ENCODE peak calls at places on chromosomes 4 and X, in five cellular contexts. One of them, this sample, is unnamed.

GRCh38 chrX:154021131-154021611 is 1.5 kb upstream of the IRAK1 start:
- DNase-seq in HCT116: no peak
- DNase-seq in GM12878: no peak
- DNase-seq in HepG2: no peak
- DNase-seq in K562: peak; percentile 27
- DNase-seq in this sample: no peak

GRCh38 chrX:42466706-42467105 is 311.3 kb downstream of the PPP1R2C start:
- DNase-seq in HCT116: no peak
- DNase-seq in GM12878: no peak
- DNase-seq in HepG2: no peak
- DNase-seq in K562: no peak
- DNase-seq in this sample: no peak

GRCh38 chr4:176791591-176792347 is 953 bp downstream of the VEGFC start:
- DNase-seq in HCT116: no peak
- DNase-seq in HepG2: no peak
- DNase-seq in K562: no peak
- DNase-seq in GM12878: no peak
- DNase-seq in this sample: peak; percentile 58

GRCh38 chr4:72205831-72206230 is 174.0 kb downstream of the NPFFR2 start:
- DNase-seq in HCT116: no peak
- DNase-seq in GM12878: no peak
- DNase-seq in K562: no peak
- DNase-seq in HepG2: no peak
- DNase-seq in this sample: no peak

GRCh38 chr4:121950680-121951569 is 935 bp downstream of the TRPC3 start:
- DNase-seq in GM12878: no peak
- DNase-seq in HCT116: no peak
- DNase-seq in K562: peak; percentile 18
- DNase-seq in HepG2: no peak
- DNase-seq in this sample: peak; percentile 44

GRCh38 chr4:89119836-89120235 is 8.5 kb downstream of the TIGD2 start:
- DNase-seq in K562: no peak
- DNase-seq in HepG2: no peak
- DNase-seq in HCT116: no peak
- DNase-seq in GM12878: no peak
- DNase-seq in this sample: no peak

GRCh38 chr4:151315212-151315886 is 10.1 kb downstream of the SH3D19 start:
- DNase-seq in HCT116: peak; percentile 54
- DNase-seq in K562: no peak
- DNase-seq in GM12878: no peak
- DNase-seq in HepG2: peak; percentile 18
- DNase-seq in this sample: no peak

GRCh38 chr4:168550071-168550766 is 53.4 kb downstream of the PALLD start:
- DNase-seq in HCT116: no peak
- DNase-seq in GM12878: no peak
- DNase-seq in HepG2: no peak
- DNase-seq in K562: no peak
- DNase-seq in this sample: peak; percentile 28

GRCh38 chrX:45771114-45771513 is 570.4 kb upstream of the DIPK2B start:
- DNase-seq in HepG2: peak; percentile 51
- DNase-seq in HCT116: peak; percentile 77
- DNase-seq in K562: peak; percentile 6
- DNase-seq in GM12878: no peak
- DNase-seq in this sample: no peak

GRCh38 chrX:109270580-109271484 is 211.1 kb downstream of the GUCY2F start:
- DNase-seq in HCT116: peak; percentile 13
- DNase-seq in K562: no peak
- DNase-seq in HepG2: no peak
- DNase-seq in GM12878: peak; percentile 97
- DNase-seq in this sample: no peak

GRCh38 chr4:145217339-145217738 is 37.0 kb upstream of the OTUD4 start:
- DNase-seq in HCT116: no peak
- DNase-seq in HepG2: no peak
- DNase-seq in K562: no peak
- DNase-seq in GM12878: no peak
- DNase-seq in this sample: peak; percentile 49

GRCh38 chr4:151641983-151642382 is 118.8 kb downstream of the GATB start:
- DNase-seq in GM12878: no peak
- DNase-seq in HCT116: no peak
- DNase-seq in K562: no peak
- DNase-seq in HepG2: no peak
- DNase-seq in this sample: no peak

GRCh38 chrX:70527610-70528009 is 83.0 kb downstream of the DLG3 start:
- DNase-seq in HepG2: no peak
- DNase-seq in GM12878: no peak
- DNase-seq in K562: no peak
- DNase-seq in HCT116: no peak
- DNase-seq in this sample: no peak

GRCh38 chr4:85823295-85823694 is 348.3 kb downstream of the ARHGAP24 start:
- DNase-seq in HepG2: no peak
- DNase-seq in HCT116: peak; percentile 27
- DNase-seq in K562: no peak
- DNase-seq in GM12878: no peak
- DNase-seq in this sample: peak; percentile 35

GRCh38 chr4:20612313-20612712 is 87.9 kb upstream of the PACRGL start:
- DNase-seq in HepG2: no peak
- DNase-seq in GM12878: no peak
- DNase-seq in HCT116: no peak
- DNase-seq in K562: no peak
- DNase-seq in this sample: no peak

GRCh38 chrX:38538134-38538533 is 23.2 kb upstream of the TSPAN7 start:
- DNase-seq in K562: no peak
- DNase-seq in HepG2: no peak
- DNase-seq in GM12878: no peak
- DNase-seq in HCT116: no peak
- DNase-seq in this sample: no peak

GRCh38 chr4:26941951-26942350 is 81.3 kb downstream of the STIM2 start:
- DNase-seq in GM12878: no peak
- DNase-seq in HepG2: no peak
- DNase-seq in K562: peak; percentile 17
- DNase-seq in HCT116: no peak
- DNase-seq in this sample: no peak

GRCh38 chr4:4991541-4992099 is 27.6 kb downstream of the CYTL1 start:
- DNase-seq in GM12878: no peak
- DNase-seq in HepG2: no peak
- DNase-seq in HCT116: no peak
- DNase-seq in K562: no peak
- DNase-seq in this sample: no peak

GRCh38 chrX:136106920-136107534 is 40.3 kb upstream of the FHL1 start:
- DNase-seq in HCT116: no peak
- DNase-seq in GM12878: no peak
- DNase-seq in HepG2: no peak
- DNase-seq in K562: peak; percentile 44
- DNase-seq in this sample: no peak

GRCh38 chr4:3729885-3730226 is 36.3 kb upstream of the ADRA2C start:
- DNase-seq in HepG2: no peak
- DNase-seq in GM12878: no peak
- DNase-seq in K562: no peak
- DNase-seq in HCT116: no peak
- DNase-seq in this sample: peak; percentile 58
- TF ChIP-seq EZH2 in HepG2: no peak
- TF ChIP-seq EZH2 in GM12878: no peak
- TF ChIP-seq EZH2 in K562: no peak
- TF ChIP-seq EZH2 in HCT116: no peak
- TF ChIP-seq EZH2 in this sample: no peak

DNA sequence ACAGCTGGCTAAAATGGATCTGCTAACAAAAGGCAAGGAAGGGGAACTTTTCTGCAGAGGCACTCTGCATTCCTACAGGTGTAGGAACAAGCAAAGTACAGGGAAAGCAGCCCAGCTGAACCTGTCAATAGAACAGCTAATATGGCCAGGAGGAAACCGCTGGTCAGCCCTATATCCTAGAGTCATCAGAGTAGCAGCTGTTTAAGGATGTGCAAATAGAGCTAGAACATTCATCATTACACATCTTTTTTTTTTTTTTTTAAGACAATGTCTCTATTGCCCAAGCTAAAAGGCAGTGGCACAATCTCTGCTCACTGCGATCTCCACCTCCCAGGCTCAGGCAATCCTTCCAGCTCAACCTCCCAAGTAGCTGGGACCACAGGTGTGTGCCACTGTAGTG is 163.0 kb downstream of the BTC start:
- DNase-seq in GM12878: no peak
- DNase-seq in HepG2: no peak
- DNase-seq in K562: no peak
- DNase-seq in HCT116: no peak
- DNase-seq in this sample: no peak
- TF ChIP-seq REST in GM12878: no peak
- TF ChIP-seq REST in HepG2: no peak
- TF ChIP-seq REST in K562: no peak
- TF ChIP-seq REST in HCT116: no peak
- TF ChIP-seq REST in this sample: no peak

GRCh38 chr4:40804598-40804997 is 54.8 kb downstream of the NSUN7 start:
- DNase-seq in K562: no peak
- DNase-seq in GM12878: no peak
- DNase-seq in HepG2: no peak
- DNase-seq in HCT116: no peak
- DNase-seq in this sample: no peak
- H3K4me1 ChIP-seq in K562: no peaks in the 10 kb centered on the region
- H3K4me1 ChIP-seq in GM12878: peaks cover 1% of the 10 kb centered on the region
- H3K4me1 ChIP-seq in HepG2: peaks cover 12% of the 10 kb centered on the region
- H3K4me1 ChIP-seq in HCT116: no peaks in the 10 kb centered on the region
- H3K4me1 ChIP-seq in this sample: no peaks in the 10 kb centered on the region

DNA sequence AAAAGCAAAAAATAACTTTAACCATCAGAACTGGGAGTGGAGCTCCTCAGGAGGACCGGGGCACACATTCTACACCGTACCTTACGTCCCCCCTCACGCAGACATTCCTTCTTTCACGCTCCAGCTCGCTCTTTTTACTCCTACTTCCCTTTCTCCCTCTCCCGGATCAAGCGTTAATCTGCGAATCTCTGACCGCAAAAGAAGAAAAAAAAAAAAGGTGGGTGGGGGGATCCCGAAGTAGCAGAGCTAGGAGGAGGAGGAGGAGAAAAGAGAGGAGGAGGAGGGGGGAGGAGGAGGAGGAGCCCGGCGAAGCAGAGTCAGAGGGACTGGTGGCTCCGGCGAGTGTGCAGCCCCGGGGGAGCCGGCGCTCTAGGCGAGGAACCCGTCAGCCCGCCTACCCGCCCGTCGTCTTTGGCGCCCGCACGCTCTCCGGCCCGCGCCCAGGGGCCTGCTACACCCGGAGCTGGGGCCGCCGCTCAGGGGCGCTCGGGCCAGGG is at the start of gene NHSL2:
- DNase-seq in GM12878: no peak
- DNase-seq in K562: no peak
- DNase-seq in HepG2: no peak
- DNase-seq in HCT116: no peak
- DNase-seq in this sample: peak; percentile 55
- TF ChIP-seq EZH2 in GM12878: no peak
- TF ChIP-seq EZH2 in K562: no peak
- TF ChIP-seq EZH2 in HepG2: no peak
- TF ChIP-seq EZH2 in HCT116: no peak
- TF ChIP-seq EZH2 in this sample: no peak

GRCh38 chr4:156103306-156103705 is 149.6 kb upstream of the CTSO start:
- DNase-seq in GM12878: no peak
- DNase-seq in HCT116: no peak
- DNase-seq in K562: no peak
- DNase-seq in HepG2: no peak
- DNase-seq in this sample: no peak

GRCh38 chr4:156098846-156099245 is 145.2 kb upstream of the CTSO start:
- DNase-seq in GM12878: no peak
- DNase-seq in HepG2: no peak
- DNase-seq in HCT116: no peak
- DNase-seq in K562: no peak
- DNase-seq in this sample: no peak

GRCh38 chr4:156101571-156101970 is 147.9 kb upstream of the CTSO start:
- DNase-seq in HCT116: no peak
- DNase-seq in K562: no peak
- DNase-seq in GM12878: no peak
- DNase-seq in HepG2: no peak
- DNase-seq in this sample: no peak

GRCh38 chr4:156102411-156102810 is 148.7 kb upstream of the CTSO start:
- DNase-seq in GM12878: no peak
- DNase-seq in HepG2: no peak
- DNase-seq in K562: no peak
- DNase-seq in HCT116: no peak
- DNase-seq in this sample: no peak

GRCh38 chr4:156100651-156101050 is 147.0 kb upstream of the CTSO start:
- DNase-seq in HCT116: no peak
- DNase-seq in GM12878: no peak
- DNase-seq in K562: no peak
- DNase-seq in HepG2: no peak
- DNase-seq in this sample: no peak
- TF ChIP-seq REST in HCT116: no peak
- TF ChIP-seq REST in GM12878: no peak
- TF ChIP-seq REST in K562: no peak
- TF ChIP-seq REST in HepG2: no peak
- TF ChIP-seq REST in this sample: no peak

GRCh38 chr4:102787944-102788343 is 27.2 kb upstream of the MANBA start:
- DNase-seq in HCT116: no peak
- DNase-seq in HepG2: no peak
- DNase-seq in GM12878: no peak
- DNase-seq in K562: no peak
- DNase-seq in this sample: no peak

GRCh38 chr4:102786279-102786678 is 25.5 kb upstream of the MANBA start:
- DNase-seq in K562: no peak
- DNase-seq in HepG2: no peak
- DNase-seq in GM12878: no peak
- DNase-seq in HCT116: no peak
- DNase-seq in this sample: no peak

GRCh38 chr4:102787096-102787867 is 26.5 kb upstream of the MANBA start:
- DNase-seq in K562: no peak
- DNase-seq in GM12878: no peak
- DNase-seq in HepG2: no peak
- DNase-seq in HCT116: peak; percentile 19
- DNase-seq in this sample: no peak

GRCh38 chr4:102791318-102791835 is 30.6 kb upstream of the MANBA start:
- DNase-seq in HCT116: no peak
- DNase-seq in K562: no peak
- DNase-seq in HepG2: no peak
- DNase-seq in GM12878: no peak
- DNase-seq in this sample: no peak

DNA sequence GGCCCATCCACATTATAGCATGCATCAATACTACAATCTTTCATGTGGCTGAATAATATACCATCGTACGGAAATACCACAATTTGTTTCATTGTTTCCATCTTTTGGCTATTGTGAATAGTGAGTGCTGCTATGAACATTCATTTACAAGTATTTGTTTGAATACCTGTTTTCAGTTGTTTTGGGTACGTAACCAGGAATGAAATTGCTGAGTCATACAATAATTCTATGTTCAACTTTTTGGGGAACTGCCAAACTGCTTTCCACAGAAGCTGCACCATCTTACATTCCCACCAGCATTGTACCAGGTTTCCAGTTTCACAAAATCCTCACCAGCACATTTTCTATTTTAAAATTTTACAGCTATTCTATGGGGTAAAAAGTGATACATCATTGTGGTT is 28.5 kb upstream of the MANBA start:
- DNase-seq in GM12878: no peak
- DNase-seq in HCT116: no peak
- DNase-seq in K562: no peak
- DNase-seq in HepG2: no peak
- DNase-seq in this sample: no peak
- H3K4me1 ChIP-seq in GM12878: no peaks in the 10 kb centered on the region
- H3K4me1 ChIP-seq in HCT116: no peaks in the 10 kb centered on the region
- H3K4me1 ChIP-seq in K562: no peaks in the 10 kb centered on the region
- H3K4me1 ChIP-seq in HepG2: no peaks in the 10 kb centered on the region
- H3K4me1 ChIP-seq in this sample: no peaks in the 10 kb centered on the region